ENCODE peak calls at places on chromosomes 1 and 21, in five cellular contexts. One of them, this sample, is unnamed.

GRCh38 chr1:178220094-178220493 is 126.2 kb downstream of the RASAL2 start:
- DNase-seq in stimulated activated CD8-positive, alpha-beta memory T cell treated with anti-CD3 and anti-CD28 coated beads, Interleukin-7, amount 100 ng/mL, for 1 hour: no peak
- DNase-seq in iris pigment epithelial cell: peak; percentile 74
- DNase-seq in HEK293T: no peak
- DNase-seq in non-pigmented ciliary epithelial cell: no peak
- DNase-seq in this sample: no peak

GRCh38 chr21:45139473-45139872 is 65.1 kb downstream of the ADARB1 start:
- DNase-seq in stimulated activated CD8-positive, alpha-beta memory T cell treated with anti-CD3 and anti-CD28 coated beads, Interleukin-7, amount 100 ng/mL, for 1 hour: no peak
- DNase-seq in iris pigment epithelial cell: no peak
- DNase-seq in HEK293T: no peak
- DNase-seq in non-pigmented ciliary epithelial cell: no peak
- DNase-seq in this sample: no peak

GRCh38 chr1:208034135-208034534 is 123.2 kb upstream of the CD34 start:
- DNase-seq in stimulated activated CD8-positive, alpha-beta memory T cell treated with anti-CD3 and anti-CD28 coated beads, Interleukin-7, amount 100 ng/mL, for 1 hour: no peak
- DNase-seq in iris pigment epithelial cell: no peak
- DNase-seq in HEK293T: no peak
- DNase-seq in non-pigmented ciliary epithelial cell: no peak
- DNase-seq in this sample: no peak

GRCh38 chr1:78061825-78062523 is 16.2 kb downstream of the GIPC2 start:
- DNase-seq in stimulated activated CD8-positive, alpha-beta memory T cell treated with anti-CD3 and anti-CD28 coated beads, Interleukin-7, amount 100 ng/mL, for 1 hour: no peak
- DNase-seq in iris pigment epithelial cell: peak; percentile 90
- DNase-seq in HEK293T: no peak
- DNase-seq in non-pigmented ciliary epithelial cell: peak; percentile 79
- DNase-seq in this sample: no peak

GRCh38 chr21:36964832-36965719 is 1.4 kb downstream of the HLCS start:
- DNase-seq in stimulated activated CD8-positive, alpha-beta memory T cell treated with anti-CD3 and anti-CD28 coated beads, Interleukin-7, amount 100 ng/mL, for 1 hour: no peak
- DNase-seq in iris pigment epithelial cell: no peak
- DNase-seq in HEK293T: no peak
- DNase-seq in non-pigmented ciliary epithelial cell: no peak
- DNase-seq in this sample: no peak

GRCh38 chr1:22328331-22329170 is 123.1 kb upstream of the ZBTB40 start:
- DNase-seq in stimulated activated CD8-positive, alpha-beta memory T cell treated with anti-CD3 and anti-CD28 coated beads, Interleukin-7, amount 100 ng/mL, for 1 hour: no peak
- DNase-seq in iris pigment epithelial cell: no peak
- DNase-seq in HEK293T: no peak
- DNase-seq in non-pigmented ciliary epithelial cell: no peak
- DNase-seq in this sample: no peak

GRCh38 chr1:198267921-198268320 is 111.1 kb downstream of the NEK7 start:
- DNase-seq in stimulated activated CD8-positive, alpha-beta memory T cell treated with anti-CD3 and anti-CD28 coated beads, Interleukin-7, amount 100 ng/mL, for 1 hour: no peak
- DNase-seq in iris pigment epithelial cell: peak; percentile 87
- DNase-seq in HEK293T: no peak
- DNase-seq in non-pigmented ciliary epithelial cell: no peak
- DNase-seq in this sample: no peak

GRCh38 chr1:89512996-89513395 is 11.6 kb upstream of the LRRC8B start:
- DNase-seq in stimulated activated CD8-positive, alpha-beta memory T cell treated with anti-CD3 and anti-CD28 coated beads, Interleukin-7, amount 100 ng/mL, for 1 hour: no peak
- DNase-seq in iris pigment epithelial cell: no peak
- DNase-seq in HEK293T: no peak
- DNase-seq in non-pigmented ciliary epithelial cell: no peak
- DNase-seq in this sample: no peak

GRCh38 chr1:61058477-61059245 is 23.7 kb upstream of the NFIA start:
- DNase-seq in stimulated activated CD8-positive, alpha-beta memory T cell treated with anti-CD3 and anti-CD28 coated beads, Interleukin-7, amount 100 ng/mL, for 1 hour: no peak
- DNase-seq in iris pigment epithelial cell: peak; percentile 80
- DNase-seq in HEK293T: no peak
- DNase-seq in non-pigmented ciliary epithelial cell: no peak
- DNase-seq in this sample: no peak

GRCh38 chr1:2004867-2005266 is 1.3 kb upstream of the CFAP74 start:
- DNase-seq in stimulated activated CD8-positive, alpha-beta memory T cell treated with anti-CD3 and anti-CD28 coated beads, Interleukin-7, amount 100 ng/mL, for 1 hour: no peak
- DNase-seq in iris pigment epithelial cell: no peak
- DNase-seq in HEK293T: no peak
- DNase-seq in non-pigmented ciliary epithelial cell: no peak
- DNase-seq in this sample: no peak

GRCh38 chr1:149945206-149945605 is 8.5 kb upstream of the MTMR11 start:
- DNase-seq in stimulated activated CD8-positive, alpha-beta memory T cell treated with anti-CD3 and anti-CD28 coated beads, Interleukin-7, amount 100 ng/mL, for 1 hour: no peak
- DNase-seq in iris pigment epithelial cell: no peak
- DNase-seq in HEK293T: no peak
- DNase-seq in non-pigmented ciliary epithelial cell: no peak
- DNase-seq in this sample: no peak

GRCh38 chr21:34129971-34130597 is 56.7 kb downstream of the MRPS6 start:
- DNase-seq in stimulated activated CD8-positive, alpha-beta memory T cell treated with anti-CD3 and anti-CD28 coated beads, Interleukin-7, amount 100 ng/mL, for 1 hour: no peak
- DNase-seq in iris pigment epithelial cell: peak; percentile 34
- DNase-seq in HEK293T: peak; percentile 25
- DNase-seq in non-pigmented ciliary epithelial cell: no peak
- DNase-seq in this sample: no peak

GRCh38 chr1:3539707-3540425 is 71.4 kb downstream of the MEGF6 start:
- DNase-seq in stimulated activated CD8-positive, alpha-beta memory T cell treated with anti-CD3 and anti-CD28 coated beads, Interleukin-7, amount 100 ng/mL, for 1 hour: no peak
- DNase-seq in iris pigment epithelial cell: peak; percentile 21
- DNase-seq in HEK293T: no peak
- DNase-seq in non-pigmented ciliary epithelial cell: no peak
- DNase-seq in this sample: no peak

GRCh38 chr1:172745014-172745413 is 86.1 kb downstream of the FASLG start:
- DNase-seq in stimulated activated CD8-positive, alpha-beta memory T cell treated with anti-CD3 and anti-CD28 coated beads, Interleukin-7, amount 100 ng/mL, for 1 hour: no peak
- DNase-seq in iris pigment epithelial cell: peak; percentile 93
- DNase-seq in HEK293T: peak; percentile 52
- DNase-seq in non-pigmented ciliary epithelial cell: peak; percentile 83
- DNase-seq in this sample: no peak

GRCh38 chr1:40583980-40584379 is 52.5 kb downstream of the ZNF684 start:
- DNase-seq in stimulated activated CD8-positive, alpha-beta memory T cell treated with anti-CD3 and anti-CD28 coated beads, Interleukin-7, amount 100 ng/mL, for 1 hour: no peak
- DNase-seq in iris pigment epithelial cell: no peak
- DNase-seq in HEK293T: no peak
- DNase-seq in non-pigmented ciliary epithelial cell: no peak
- DNase-seq in this sample: no peak

GRCh38 chr1:93468681-93469080 is 20.8 kb downstream of the FNBP1L start:
- DNase-seq in stimulated activated CD8-positive, alpha-beta memory T cell treated with anti-CD3 and anti-CD28 coated beads, Interleukin-7, amount 100 ng/mL, for 1 hour: no peak
- DNase-seq in iris pigment epithelial cell: peak; percentile 22
- DNase-seq in HEK293T: no peak
- DNase-seq in non-pigmented ciliary epithelial cell: no peak
- DNase-seq in this sample: no peak

GRCh38 chr1:16023050-16023653 is 1.3 kb downstream of the CLCNKA start:
- DNase-seq in stimulated activated CD8-positive, alpha-beta memory T cell treated with anti-CD3 and anti-CD28 coated beads, Interleukin-7, amount 100 ng/mL, for 1 hour: no peak
- DNase-seq in iris pigment epithelial cell: no peak
- DNase-seq in HEK293T: no peak
- DNase-seq in non-pigmented ciliary epithelial cell: no peak
- DNase-seq in this sample: no peak

GRCh38 chr21:33078907-33079582 is 9.1 kb downstream of the OLIG1 start:
- DNase-seq in stimulated activated CD8-positive, alpha-beta memory T cell treated with anti-CD3 and anti-CD28 coated beads, Interleukin-7, amount 100 ng/mL, for 1 hour: peak; percentile 14
- DNase-seq in iris pigment epithelial cell: peak; percentile 73
- DNase-seq in HEK293T: no peak
- DNase-seq in non-pigmented ciliary epithelial cell: peak; percentile 28
- DNase-seq in this sample: no peak

GRCh38 chr1:9371391-9371935 is 78.8 kb downstream of the SPSB1 start:
- DNase-seq in stimulated activated CD8-positive, alpha-beta memory T cell treated with anti-CD3 and anti-CD28 coated beads, Interleukin-7, amount 100 ng/mL, for 1 hour: no peak
- DNase-seq in iris pigment epithelial cell: peak; percentile 64
- DNase-seq in HEK293T: no peak
- DNase-seq in non-pigmented ciliary epithelial cell: peak; percentile 32
- DNase-seq in this sample: peak; percentile 69

GRCh38 chr1:52629021-52629643 is 3.8 kb upstream of the SHISAL2A start:
- DNase-seq in stimulated activated CD8-positive, alpha-beta memory T cell treated with anti-CD3 and anti-CD28 coated beads, Interleukin-7, amount 100 ng/mL, for 1 hour: no peak
- DNase-seq in iris pigment epithelial cell: no peak
- DNase-seq in HEK293T: no peak
- DNase-seq in non-pigmented ciliary epithelial cell: no peak
- DNase-seq in this sample: no peak

GRCh38 chr1:224357626-224358124 is 996 bp downstream of the CNIH4 start:
- DNase-seq in stimulated activated CD8-positive, alpha-beta memory T cell treated with anti-CD3 and anti-CD28 coated beads, Interleukin-7, amount 100 ng/mL, for 1 hour: no peak
- DNase-seq in iris pigment epithelial cell: peak; percentile 83
- DNase-seq in HEK293T: peak; percentile 43
- DNase-seq in non-pigmented ciliary epithelial cell: no peak
- DNase-seq in this sample: no peak

GRCh38 chr1:10644307-10645128 is 151.9 kb downstream of the CASZ1 start:
- DNase-seq in stimulated activated CD8-positive, alpha-beta memory T cell treated with anti-CD3 and anti-CD28 coated beads, Interleukin-7, amount 100 ng/mL, for 1 hour: no peak
- DNase-seq in iris pigment epithelial cell: no peak
- DNase-seq in HEK293T: no peak
- DNase-seq in non-pigmented ciliary epithelial cell: no peak
- DNase-seq in this sample: no peak

GRCh38 chr1:172373864-172374263 is 46.6 kb upstream of the C1orf105 start:
- DNase-seq in stimulated activated CD8-positive, alpha-beta memory T cell treated with anti-CD3 and anti-CD28 coated beads, Interleukin-7, amount 100 ng/mL, for 1 hour: no peak
- DNase-seq in iris pigment epithelial cell: peak; percentile 67
- DNase-seq in HEK293T: no peak
- DNase-seq in non-pigmented ciliary epithelial cell: no peak
- DNase-seq in this sample: no peak

GRCh38 chr1:116115476-116115875 is 4.3 kb downstream of the MAB21L3 start:
- DNase-seq in stimulated activated CD8-positive, alpha-beta memory T cell treated with anti-CD3 and anti-CD28 coated beads, Interleukin-7, amount 100 ng/mL, for 1 hour: no peak
- DNase-seq in iris pigment epithelial cell: peak; percentile 82
- DNase-seq in HEK293T: no peak
- DNase-seq in non-pigmented ciliary epithelial cell: peak; percentile 78
- DNase-seq in this sample: no peak

GRCh38 chr1:163170975-163171676 is 31.6 kb downstream of the RGS5 start:
- DNase-seq in stimulated activated CD8-positive, alpha-beta memory T cell treated with anti-CD3 and anti-CD28 coated beads, Interleukin-7, amount 100 ng/mL, for 1 hour: no peak
- DNase-seq in iris pigment epithelial cell: peak; percentile 66
- DNase-seq in HEK293T: peak; percentile 52
- DNase-seq in non-pigmented ciliary epithelial cell: no peak
- DNase-seq in this sample: no peak

GRCh38 chr1:197671920-197672319 is 103.4 kb downstream of the DENND1B start:
- DNase-seq in stimulated activated CD8-positive, alpha-beta memory T cell treated with anti-CD3 and anti-CD28 coated beads, Interleukin-7, amount 100 ng/mL, for 1 hour: no peak
- DNase-seq in iris pigment epithelial cell: no peak
- DNase-seq in HEK293T: no peak
- DNase-seq in non-pigmented ciliary epithelial cell: no peak
- DNase-seq in this sample: no peak

GRCh38 chr1:168949672-168950071 is 156.8 kb upstream of the ATP1B1 start:
- DNase-seq in stimulated activated CD8-positive, alpha-beta memory T cell treated with anti-CD3 and anti-CD28 coated beads, Interleukin-7, amount 100 ng/mL, for 1 hour: no peak
- DNase-seq in iris pigment epithelial cell: no peak
- DNase-seq in HEK293T: no peak
- DNase-seq in non-pigmented ciliary epithelial cell: no peak
- DNase-seq in this sample: no peak

GRCh38 chr1:56585985-56586384 is 6.6 kb upstream of the PLPP3 start:
- DNase-seq in stimulated activated CD8-positive, alpha-beta memory T cell treated with anti-CD3 and anti-CD28 coated beads, Interleukin-7, amount 100 ng/mL, for 1 hour: no peak
- DNase-seq in iris pigment epithelial cell: no peak
- DNase-seq in HEK293T: no peak
- DNase-seq in non-pigmented ciliary epithelial cell: no peak
- DNase-seq in this sample: no peak

GRCh38 chr1:151568626-151569088 is 28.5 kb downstream of the TUFT1 start:
- DNase-seq in stimulated activated CD8-positive, alpha-beta memory T cell treated with anti-CD3 and anti-CD28 coated beads, Interleukin-7, amount 100 ng/mL, for 1 hour: no peak
- DNase-seq in iris pigment epithelial cell: no peak
- DNase-seq in HEK293T: no peak
- DNase-seq in non-pigmented ciliary epithelial cell: no peak
- DNase-seq in this sample: no peak

GRCh38 chr1:200207711-200208126 is 180.2 kb downstream of the NR5A2 start:
- DNase-seq in stimulated activated CD8-positive, alpha-beta memory T cell treated with anti-CD3 and anti-CD28 coated beads, Interleukin-7, amount 100 ng/mL, for 1 hour: no peak
- DNase-seq in iris pigment epithelial cell: peak; percentile 64
- DNase-seq in HEK293T: no peak
- DNase-seq in non-pigmented ciliary epithelial cell: no peak
- DNase-seq in this sample: no peak

GRCh38 chr21:45041351-45041805 is 33.0 kb upstream of the ADARB1 start:
- DNase-seq in stimulated activated CD8-positive, alpha-beta memory T cell treated with anti-CD3 and anti-CD28 coated beads, Interleukin-7, amount 100 ng/mL, for 1 hour: no peak
- DNase-seq in iris pigment epithelial cell: peak; percentile 88
- DNase-seq in HEK293T: no peak
- DNase-seq in non-pigmented ciliary epithelial cell: no peak
- DNase-seq in this sample: no peak

GRCh38 chr21:37331411-37331810 is 35.2 kb upstream of the DYRK1A start:
- DNase-seq in stimulated activated CD8-positive, alpha-beta memory T cell treated with anti-CD3 and anti-CD28 coated beads, Interleukin-7, amount 100 ng/mL, for 1 hour: no peak
- DNase-seq in iris pigment epithelial cell: no peak
- DNase-seq in HEK293T: no peak
- DNase-seq in non-pigmented ciliary epithelial cell: no peak
- DNase-seq in this sample: no peak

GRCh38 chr1:15184445-15185103 is 31.0 kb downstream of the TMEM51 start:
- DNase-seq in stimulated activated CD8-positive, alpha-beta memory T cell treated with anti-CD3 and anti-CD28 coated beads, Interleukin-7, amount 100 ng/mL, for 1 hour: no peak
- DNase-seq in iris pigment epithelial cell: no peak
- DNase-seq in HEK293T: no peak
- DNase-seq in non-pigmented ciliary epithelial cell: no peak
- DNase-seq in this sample: no peak

GRCh38 chr1:25885602-25886001 is 10.1 kb upstream of the PAQR7 start:
- DNase-seq in stimulated activated CD8-positive, alpha-beta memory T cell treated with anti-CD3 and anti-CD28 coated beads, Interleukin-7, amount 100 ng/mL, for 1 hour: no peak
- DNase-seq in iris pigment epithelial cell: no peak
- DNase-seq in HEK293T: no peak
- DNase-seq in non-pigmented ciliary epithelial cell: no peak
- DNase-seq in this sample: no peak

GRCh38 chr21:41766051-41766882 is 585 bp downstream of the RIPK4 start:
- DNase-seq in stimulated activated CD8-positive, alpha-beta memory T cell treated with anti-CD3 and anti-CD28 coated beads, Interleukin-7, amount 100 ng/mL, for 1 hour: no peak
- DNase-seq in iris pigment epithelial cell: no peak
- DNase-seq in HEK293T: no peak
- DNase-seq in non-pigmented ciliary epithelial cell: no peak
- DNase-seq in this sample: no peak

GRCh38 chr1:114648503-114648902 is 21.3 kb downstream of the DENND2C start:
- DNase-seq in stimulated activated CD8-positive, alpha-beta memory T cell treated with anti-CD3 and anti-CD28 coated beads, Interleukin-7, amount 100 ng/mL, for 1 hour: no peak
- DNase-seq in iris pigment epithelial cell: no peak
- DNase-seq in HEK293T: no peak
- DNase-seq in non-pigmented ciliary epithelial cell: no peak
- DNase-seq in this sample: no peak